ENCODE peak calls at places on chromosomes 12 and 14, in five cellular contexts. T, K, E, Z and U are unnamed samples.
A peak's percentile ranks its signal among the peaks of the same experiment; 100 is the strongest.

GRCh38 chr14:95891742-95892141 is 15.1 kb downstream of the TUNAR start:
- DNase-seq in T (no peak), K (peak; percentile 90), E (no peak), Z (peak; percentile 61), U (no peak)

GRCh38 chr14:30223385-30223785 is 295.7 kb upstream of the PRKD1 start:
- DNase-seq in T (peak; percentile 57), K (peak; percentile 94), E (peak; percentile 81), Z (peak; percentile 51), U (peak; percentile 93)

GRCh38 chr12:68259318-68259940 is 6.0 kb upstream of the IL22 start:
- DNase-seq in T (no peak), K (peak; percentile 96), E (no peak), Z (no peak), U (no peak)

GRCh38 chr14:20976291-20976690 is 13.5 kb upstream of the METTL17 start:
- DNase-seq in T (no peak), K (no peak), E (no peak), Z (no peak), U (no peak)

GRCh38 chr12:104243551-104243950 is 28.0 kb downstream of the TXNRD1 start:
- DNase-seq in T (no peak), K (peak; percentile 39), E (no peak), Z (no peak), U (no peak)

GRCh38 chr12:105485321-105485910 is 154.9 kb downstream of the C12orf75 start:
- DNase-seq in T (no peak), K (peak; percentile 89), E (no peak), Z (no peak), U (peak; percentile 58)

GRCh38 chr12:45388545-45388944 is 172.7 kb downstream of the ANO6 start:
- DNase-seq in T (no peak), K (peak; percentile 50), E (no peak), Z (peak; percentile 40), U (no peak)

GRCh38 chr14:104924421-104925213 is at the start of gene PLD4:
- DNase-seq in T (no peak), K (no peak), E (no peak), Z (no peak), U (no peak)

GRCh38 chr12:30203981-30204380 is 420.2 kb upstream of the TMTC1 start:
- DNase-seq in T (no peak), K (no peak), E (no peak), Z (no peak), U (no peak)

GRCh38 chr14:75391953-75392352 is 35.9 kb upstream of the JDP2 start:
- DNase-seq in T (no peak), K (no peak), E (no peak), Z (no peak), U (no peak)